ENCODE peak calls at places on chromosomes 11 and 22, in four cellular contexts. L, S, U and D are unnamed samples.

GRCh38 chr11:44443836-44444769 is 121.4 kb upstream of the CD82 start:
- DNase-seq in S (no peak), U (no peak), L (no peak), D (no peak)

GRCh38 chr22:38348751-38349496 is 31.7 kb upstream of the CSNK1E start:
- DNase-seq in S (no peak), L (no peak), U (no peak), D (no peak)

GRCh38 chr11:110311783-110312578 is 15.6 kb upstream of the RDX start:
- DNase-seq in L (no peak), S (no peak), U (no peak), D (no peak)

GRCh38 chr22:20430641-20431519 is 6.7 kb downstream of the SCARF2 start:
- DNase-seq in U (peak), S (no peak), L (peak), D (no peak)

GRCh38 chr22:35072939-35073338 is 7.0 kb downstream of the ISX start:
- DNase-seq in S (no peak), L (no peak), U (no peak), D (no peak)

GRCh38 chr22:42353883-42354727 is 78.1 kb downstream of the NFAM1 start:
- DNase-seq in L (no peak), U (no peak), S (no peak), D (no peak)

GRCh38 chr11:78223320-78223954 is 34.7 kb downstream of the USP35 start:
- DNase-seq in S (no peak), U (peak), L (no peak), D (no peak)

GRCh38 chr22:39543095-39543494 is 10.5 kb upstream of the RPS19BP1 start:
- DNase-seq in S (no peak), U (no peak), L (no peak), D (no peak)

GRCh38 chr22:27050771-27051170 is 393.4 kb downstream of the MIAT start:
- DNase-seq in U (no peak), L (no peak), S (no peak), D (no peak)

GRCh38 chr11:19201737-19202605 is at the start of gene CSRP3:
- DNase-seq in L (no peak), S (no peak), U (no peak), D (no peak)

GRCh38 chr11:19493446-19493845 is 219.2 kb upstream of the NAV2 start:
- DNase-seq in S (no peak), L (no peak), U (no peak), D (no peak)

GRCh38 chr11:131038597-131038996 is 122.3 kb upstream of the SNX19 start:
- DNase-seq in S (no peak), U (no peak), L (no peak), D (no peak)

GRCh38 chr22:36587289-36588154 is 58.6 kb upstream of the EIF3D start:
- DNase-seq in L (no peak), U (no peak), S (no peak), D (no peak)

GRCh38 chr11:70397336-70397982 is 870 bp upstream of the CTTN start:
- DNase-seq in L (no peak), S (no peak), U (no peak), D (peak)

GRCh38 chr11:8963569-8964323 is 496 bp downstream of the TMEM9B start:
- DNase-seq in S (peak), L (peak), U (peak), D (peak)

GRCh38 chr22:20783844-20784723 is 10.2 kb downstream of the SERPIND1 start:
- DNase-seq in L (peak), S (no peak), U (no peak), D (no peak)

GRCh38 chr22:21032843-21033688 is 705 bp upstream of the SLC7A4 start:
- DNase-seq in L (no peak), S (no peak), U (no peak), D (peak)

GRCh38 chr11:17682848-17683247 is 36.5 kb upstream of the MYOD1 start:
- DNase-seq in U (no peak), S (no peak), L (no peak), D (no peak)

GRCh38 chr11:18771266-18772035 is 20.1 kb downstream of the PTPN5 start:
- DNase-seq in L (no peak), S (no peak), U (no peak), D (no peak)

GRCh38 chr22:36853407-36854099 is 7.3 kb upstream of the NCF4 start:
- DNase-seq in U (peak), L (peak), S (peak), D (peak)

GRCh38 chr22:20580179-20580578 is 72.8 kb downstream of the MED15 start:
- DNase-seq in U (no peak), L (peak), S (no peak), D (no peak)

GRCh38 chr22:33519140-33519973 is 400.9 kb downstream of the LARGE1 start:
- DNase-seq in L (no peak), U (no peak), S (peak), D (peak)

GRCh38 chr11:128512478-128513127 is 74.8 kb downstream of the ETS1 start:
- DNase-seq in S (no peak), U (no peak), L (peak), D (no peak)

GRCh38 chr11:46348986-46349401 is 1.7 kb downstream of the DGKZ start:
- DNase-seq in U (no peak), L (peak), S (no peak), D (no peak)

GRCh38 chr11:79400717-79401330 is 40.0 kb downstream of the TENM4 start:
- DNase-seq in S (no peak), L (no peak), U (no peak), D (no peak)

GRCh38 chr11:62727007-62727832 is at the start of gene HNRNPUL2:
- DNase-seq in U (peak), S (peak), L (peak), D (peak)

GRCh38 chr11:135008001-135008405 is 596.0 kb upstream of the B3GAT1 start:
- DNase-seq in L (no peak), S (no peak), U (no peak), D (no peak)

GRCh38 chr11:35752115-35752514 is 89.5 kb downstream of the TRIM44 start:
- DNase-seq in U (no peak), S (no peak), L (no peak), D (no peak)

GRCh38 chr11:69220581-69221051 is 64.9 kb downstream of the SMIM38 start:
- DNase-seq in S (no peak), U (no peak), L (no peak), D (peak)

GRCh38 chr11:95095858-95096587 is 6.4 kb downstream of the ENDOD1 start:
- DNase-seq in S (no peak), U (no peak), L (no peak), D (no peak)

GRCh38 chr11:111399187-111400031 is 20.3 kb upstream of the POU2AF1 start:
- DNase-seq in S (no peak), L (no peak), U (no peak), D (no peak)

GRCh38 chr22:29108137-29108536 is 35.3 kb downstream of the KREMEN1 start:
- DNase-seq in L (no peak), U (no peak), S (no peak), D (no peak)

GRCh38 chr11:62005231-62005661 is 37.8 kb upstream of the FTH1 start:
- DNase-seq in L (no peak), U (peak), S (no peak), D (no peak)

GRCh38 chr11:15635501-15635900 is 520.8 kb downstream of the INSC start:
- DNase-seq in U (no peak), L (no peak), S (no peak), D (no peak)

GRCh38 chr22:44735518-44736428 is 16.6 kb upstream of the ARHGAP8 start:
- DNase-seq in U (no peak), L (peak), S (peak), D (peak)

GRCh38 chr22:26648761-26649363 is 8.5 kb upstream of the MIAT start:
- DNase-seq in S (no peak), U (no peak), L (no peak), D (no peak)

GRCh38 chr11:42315267-42315666 is 855.8 kb upstream of the LRRC4C start:
- DNase-seq in S (no peak), U (no peak), L (no peak), D (no peak)

GRCh38 chr11:124463990-124464389 is 18.5 kb upstream of the OR8B8 start:
- DNase-seq in U (no peak), L (no peak), S (no peak), D (no peak)

GRCh38 chr11:101718406-101718805 is 134.6 kb upstream of the TRPC6 start:
- DNase-seq in L (no peak), U (no peak), S (no peak), D (no peak)

DNA sequence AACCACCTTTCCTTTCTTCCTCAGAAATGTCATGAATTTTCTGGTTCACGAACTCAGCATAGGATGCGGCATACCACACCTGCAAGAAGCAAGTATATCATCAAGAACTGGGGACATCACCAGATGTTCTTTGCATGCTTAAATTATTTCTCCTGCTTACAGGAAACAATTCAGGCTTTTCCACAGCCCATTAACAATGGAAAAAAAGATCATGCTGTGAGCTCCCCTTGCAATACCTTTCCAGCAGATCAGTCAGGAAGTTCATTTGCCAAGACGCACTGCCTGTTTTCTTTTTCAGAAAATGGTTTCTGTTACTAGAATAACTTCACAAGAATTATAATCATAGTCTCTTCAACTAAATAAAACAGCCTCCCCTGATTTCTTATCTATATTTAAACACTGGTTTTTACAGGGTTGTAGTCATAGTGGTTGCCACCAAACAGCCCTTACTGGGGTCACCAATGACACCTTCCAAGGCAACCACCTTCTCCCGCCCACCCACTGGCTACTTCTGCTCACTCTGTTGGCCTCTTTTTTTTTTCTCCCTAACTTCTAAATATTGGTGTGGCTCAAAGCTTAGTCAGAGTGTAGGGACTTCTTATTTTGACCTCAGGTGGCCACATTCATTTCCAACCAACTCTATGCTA is 42.3 kb upstream of the NFRKB start:
- DNase-seq in L (no peak), U (no peak), S (no peak), D (no peak)
- H3K27ac ChIP-seq in L (no peak), U (no peak), S (no peak), D (no peak)

GRCh38 chr11:133941546-133941945 is 15.2 kb downstream of the IGSF9B start:
- DNase-seq in S (no peak), U (no peak), L (no peak), D (peak)
- TF ChIP-seq CTCF in S (no peak), U (no peak), L (no peak), D (no peak)

GRCh38 chr11:115466122-115466521 is 38.1 kb downstream of the CADM1 start:
- DNase-seq in L (no peak), U (no peak), S (no peak), D (no peak)

GRCh38 chr11:115462757-115463156 is 41.5 kb downstream of the CADM1 start:
- DNase-seq in S (no peak), U (no peak), L (no peak), D (no peak)

GRCh38 chr11:115462004-115462541 is 42.1 kb downstream of the CADM1 start:
- DNase-seq in U (no peak), L (no peak), S (no peak), D (no peak)

GRCh38 chr11:115463606-115464005 is 40.6 kb downstream of the CADM1 start:
- DNase-seq in U (no peak), S (no peak), L (no peak), D (no peak)

DNA sequence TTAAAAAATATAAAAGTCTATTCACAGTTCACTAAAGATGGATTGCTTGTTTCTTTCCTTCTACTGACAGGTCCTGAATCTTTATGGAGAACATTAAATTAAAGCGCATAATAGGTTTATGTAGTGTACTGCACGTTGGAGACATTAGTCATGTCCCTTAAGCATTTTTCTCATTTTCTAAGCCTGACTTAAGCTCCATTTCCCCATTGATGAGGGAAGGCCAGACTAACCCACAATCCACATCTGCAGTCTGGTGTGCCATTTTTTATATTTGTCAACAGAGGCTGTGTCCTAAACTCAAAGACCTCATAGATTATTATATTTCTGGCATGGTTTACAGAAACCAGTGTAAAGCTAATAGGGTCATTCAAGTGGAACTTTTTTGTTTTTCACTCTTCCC is 39.9 kb downstream of the CADM1 start:
- DNase-seq in L (no peak), U (no peak), S (no peak), D (no peak)
- H3K27ac ChIP-seq in L (no peak), U (no peak), S (no peak), D (no peak)

DNA sequence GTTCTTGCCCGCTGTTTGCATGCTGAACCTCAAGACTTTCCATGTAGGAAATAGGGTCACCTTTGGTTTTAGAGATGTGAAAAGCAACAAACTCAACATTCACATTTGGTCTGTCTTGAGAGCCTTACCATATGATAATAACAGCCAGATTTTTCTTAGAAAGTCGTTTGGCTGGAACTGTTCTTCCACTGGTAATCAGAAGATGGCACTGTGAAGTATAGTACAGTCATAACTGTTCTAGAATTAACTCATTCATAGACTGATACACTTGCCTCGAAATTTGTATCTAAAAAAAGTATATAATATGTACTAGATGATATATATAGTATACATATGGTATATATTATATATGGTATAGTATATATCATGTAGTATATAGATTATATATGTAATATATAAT is 12.3 kb downstream of the LUZP2 start:
- DNase-seq in S (no peak), U (no peak), L (no peak), D (no peak)
- TF ChIP-seq CTCF in S (no peak), U (no peak), L (no peak), D (no peak)

GRCh38 chr11:72012897-72013721 is 14.4 kb downstream of the IL18BP start:
- DNase-seq in S (peak), L (no peak), U (peak), D (peak)
- H3K27ac ChIP-seq in S (peak), L (no peak), U (peak), D (no peak)

DNA sequence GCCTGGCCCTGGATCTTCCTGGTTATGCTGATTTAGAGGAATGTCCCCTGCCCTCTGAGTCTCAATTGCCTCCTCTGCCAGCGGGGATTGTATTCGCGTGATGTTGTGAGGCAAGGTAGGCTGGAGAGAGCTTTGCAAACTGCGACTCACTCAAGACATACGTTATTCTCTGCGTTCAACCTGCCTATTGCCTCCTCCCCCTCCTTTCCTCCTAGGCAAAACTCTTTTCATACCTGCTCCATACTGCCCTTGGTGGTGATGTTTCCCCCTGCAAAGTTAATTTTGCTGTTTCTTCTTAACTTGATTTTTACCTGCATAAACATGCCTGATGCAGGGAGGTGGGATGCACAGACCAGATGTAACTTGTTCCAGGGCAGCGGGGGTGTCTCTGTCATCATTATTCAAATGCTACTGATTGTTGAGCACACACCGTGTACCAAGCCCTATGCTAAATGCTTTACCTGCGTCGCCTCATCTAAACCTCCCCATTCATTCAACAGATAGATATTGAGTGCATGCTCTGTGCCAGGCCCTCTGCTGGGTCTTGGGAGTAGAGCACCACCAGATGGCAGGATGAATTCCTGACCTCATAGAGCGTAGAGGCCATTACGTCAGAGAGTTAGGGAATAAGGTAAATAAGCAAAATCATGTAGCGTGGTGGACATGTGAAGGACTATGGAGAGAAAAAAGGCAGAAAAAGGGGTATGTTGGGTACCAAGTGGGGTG is 29.0 kb downstream of the SGSM1 start:
- DNase-seq in L (no peak), S (no peak), U (no peak), D (no peak)
- TF ChIP-seq CTCF in L (no peak), S (no peak), U (no peak), D (no peak)

DNA sequence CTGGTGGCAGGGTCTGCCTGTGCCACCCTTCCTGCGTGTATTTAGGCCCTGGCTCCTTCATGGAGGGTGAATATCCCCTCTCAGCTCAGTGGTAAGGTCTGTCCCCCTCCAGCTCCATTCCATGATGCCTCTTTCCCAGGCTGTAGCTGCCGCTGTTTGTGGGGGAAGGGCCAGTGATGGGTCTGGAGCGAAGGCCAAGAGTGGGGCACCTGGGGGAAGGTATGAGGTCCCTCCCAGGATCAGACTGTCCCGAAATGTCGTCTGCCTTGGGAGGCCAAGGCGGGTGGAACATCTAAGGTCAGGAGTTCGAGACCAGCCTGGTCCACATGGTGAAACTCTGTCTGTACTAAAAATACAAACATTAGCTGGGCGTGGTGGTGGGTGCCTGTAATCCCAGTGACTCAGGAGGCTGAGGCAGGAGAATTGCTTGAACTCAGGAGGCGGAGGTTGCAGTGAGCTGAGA is 1.1 kb downstream of the CD151 start:
- DNase-seq in U (peak), L (no peak), S (no peak), D (no peak)
- H3K27ac ChIP-seq in U (peak), L (no peak), S (peak), D (peak)

DNA sequence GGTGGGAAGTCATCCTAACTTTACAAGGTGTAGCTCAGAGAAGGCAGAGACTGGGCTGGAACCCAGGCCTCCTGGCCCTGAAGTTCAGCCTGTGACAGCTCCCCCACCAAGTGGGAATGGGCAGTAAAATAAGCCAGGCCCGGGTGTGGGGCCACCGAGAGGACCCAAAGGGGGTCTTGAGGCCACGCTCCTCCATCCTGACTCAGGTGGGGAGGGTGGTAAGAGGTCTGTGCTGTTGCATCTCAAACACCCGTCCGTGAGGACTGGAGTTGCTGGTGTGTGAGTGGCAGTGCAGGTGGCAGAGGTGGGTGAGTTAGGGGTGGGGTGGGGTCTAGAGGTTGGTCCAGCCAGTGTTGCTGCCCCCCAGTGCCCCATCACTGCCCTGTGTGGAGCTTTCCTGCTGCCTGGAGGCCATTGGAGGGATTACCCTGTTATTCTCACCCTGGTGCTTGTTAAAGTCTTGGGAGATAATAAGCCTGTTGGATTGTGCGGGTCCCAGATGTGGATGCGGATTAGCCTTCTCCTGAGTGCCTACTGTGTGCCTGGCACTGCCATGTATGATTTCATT is 12.7 kb downstream of the SERPINH1 start:
- DNase-seq in U (no peak), S (no peak), L (no peak), D (no peak)
- TF ChIP-seq CTCF in U (peak), S (no peak), L (no peak), D (no peak)